ENCODE peak calls at places on chromosomes 13 and 19, in nine cellular contexts. One of them, this sample, is unnamed.

GRCh38 chr13:101473458-101473857 is 21.0 kb downstream of the ITGBL1 start:
- DNase-seq in AG04450: peak
- DNase-seq in right atrium auricular region: no peak
- DNase-seq in cardiac fibroblast: peak
- DNase-seq in adrenal gland: peak
- DNase-seq in fibroblast of the aortic adventitia: peak
- DNase-seq in BJ: no peak
- DNase-seq in lung: no peak
- DNase-seq in tibial artery: peak
- DNase-seq in this sample: no peak

GRCh38 chr13:74226791-74227475 is 92.7 kb upstream of the KLF12 start:
- DNase-seq in fibroblast of the aortic adventitia: peak
- DNase-seq in adrenal gland: no peak
- DNase-seq in right atrium auricular region: no peak
- DNase-seq in BJ: no peak
- DNase-seq in cardiac fibroblast: peak
- DNase-seq in tibial artery: no peak
- DNase-seq in AG04450: no peak
- DNase-seq in lung: no peak
- DNase-seq in this sample: no peak

GRCh38 chr13:48303331-48304131 is at the start of gene RB1:
- DNase-seq in cardiac fibroblast: peak
- DNase-seq in tibial artery: peak
- DNase-seq in lung: peak
- DNase-seq in AG04450: peak
- DNase-seq in fibroblast of the aortic adventitia: peak
- DNase-seq in right atrium auricular region: peak
- DNase-seq in adrenal gland: peak
- DNase-seq in BJ: peak
- DNase-seq in this sample: peak

GRCh38 chr13:27393101-27393500 is 31.3 kb upstream of the GTF3A start:
- DNase-seq in adrenal gland: no peak
- DNase-seq in right atrium auricular region: no peak
- DNase-seq in tibial artery: no peak
- DNase-seq in fibroblast of the aortic adventitia: no peak
- DNase-seq in AG04450: no peak
- DNase-seq in cardiac fibroblast: no peak
- DNase-seq in BJ: no peak
- DNase-seq in lung: no peak
- DNase-seq in this sample: no peak

GRCh38 chr19:15962319-15962718 is 13.5 kb downstream of the OR10H4 start:
- DNase-seq in cardiac fibroblast: no peak
- DNase-seq in BJ: no peak
- DNase-seq in tibial artery: no peak
- DNase-seq in adrenal gland: no peak
- DNase-seq in lung: no peak
- DNase-seq in right atrium auricular region: no peak
- DNase-seq in fibroblast of the aortic adventitia: no peak
- DNase-seq in AG04450: no peak
- DNase-seq in this sample: no peak

GRCh38 chr19:18439025-18439909 is 1.3 kb upstream of the ISYNA1 start:
- DNase-seq in adrenal gland: peak
- DNase-seq in right atrium auricular region: no peak
- DNase-seq in BJ: no peak
- DNase-seq in AG04450: no peak
- DNase-seq in cardiac fibroblast: peak
- DNase-seq in fibroblast of the aortic adventitia: peak
- DNase-seq in tibial artery: no peak
- DNase-seq in lung: no peak
- DNase-seq in this sample: no peak

GRCh38 chr19:43525836-43526771 is 897 bp downstream of the ETHE1 start:
- DNase-seq in lung: no peak
- DNase-seq in AG04450: no peak
- DNase-seq in right atrium auricular region: no peak
- DNase-seq in cardiac fibroblast: no peak
- DNase-seq in tibial artery: peak
- DNase-seq in fibroblast of the aortic adventitia: peak
- DNase-seq in adrenal gland: peak
- DNase-seq in BJ: no peak
- DNase-seq in this sample: no peak

GRCh38 chr13:108963846-108964600 is 334.6 kb downstream of the MYO16 start:
- DNase-seq in fibroblast of the aortic adventitia: peak
- DNase-seq in lung: no peak
- DNase-seq in adrenal gland: no peak
- DNase-seq in right atrium auricular region: no peak
- DNase-seq in cardiac fibroblast: peak
- DNase-seq in BJ: no peak
- DNase-seq in AG04450: peak
- DNase-seq in tibial artery: no peak
- DNase-seq in this sample: no peak

DNA sequence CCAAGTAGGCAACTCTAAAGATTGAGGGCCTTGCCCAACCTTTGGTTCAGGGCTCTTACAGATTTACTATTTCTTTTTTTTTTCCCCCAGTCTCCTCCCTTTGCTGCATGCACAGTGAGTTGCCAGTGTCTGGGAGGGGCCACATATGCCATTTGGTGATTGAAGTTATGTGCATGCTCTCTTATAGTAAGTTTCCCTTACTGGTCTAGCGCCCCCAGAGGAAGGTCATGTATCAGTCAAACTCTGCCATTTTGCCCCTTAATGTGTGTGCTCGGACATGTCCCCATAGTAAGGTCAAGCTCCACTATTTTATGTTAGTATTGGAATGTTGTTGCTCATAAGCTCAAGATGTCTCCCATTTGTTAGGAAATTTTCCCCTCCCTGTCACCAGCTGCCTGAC is 1138.0 kb upstream of the SLC10A2 start:
- DNase-seq in AG04450: no peak
- DNase-seq in BJ: no peak
- DNase-seq in fibroblast of the aortic adventitia: no peak
- DNase-seq in cardiac fibroblast: no peak
- DNase-seq in right atrium auricular region: no peak
- DNase-seq in tibial artery: no peak
- DNase-seq in adrenal gland: no peak
- DNase-seq in lung: no peak
- DNase-seq in this sample: no peak
- TF ChIP-seq CTCF in AG04450: no peak
- TF ChIP-seq CTCF in BJ: no peak
- TF ChIP-seq CTCF in fibroblast of the aortic adventitia: no peak
- TF ChIP-seq CTCF in cardiac fibroblast: no peak
- TF ChIP-seq CTCF in right atrium auricular region: no peak
- TF ChIP-seq CTCF in tibial artery: no peak
- TF ChIP-seq CTCF in adrenal gland: no peak
- TF ChIP-seq CTCF in lung: no peak
- TF ChIP-seq CTCF in this sample: peak

GRCh38 chr19:35870798-35871197 is 2.4 kb downstream of the APLP1 start:
- DNase-seq in lung: no peak
- DNase-seq in AG04450: no peak
- DNase-seq in adrenal gland: no peak
- DNase-seq in right atrium auricular region: no peak
- DNase-seq in tibial artery: no peak
- DNase-seq in BJ: no peak
- DNase-seq in cardiac fibroblast: no peak
- DNase-seq in fibroblast of the aortic adventitia: no peak
- DNase-seq in this sample: no peak

GRCh38 chr19:35871611-35872010 is 3.2 kb downstream of the APLP1 start:
- DNase-seq in lung: no peak
- DNase-seq in tibial artery: no peak
- DNase-seq in adrenal gland: no peak
- DNase-seq in cardiac fibroblast: no peak
- DNase-seq in fibroblast of the aortic adventitia: no peak
- DNase-seq in BJ: no peak
- DNase-seq in right atrium auricular region: no peak
- DNase-seq in AG04450: no peak
- DNase-seq in this sample: no peak

GRCh38 chr19:35868823-35869326 is 501 bp downstream of the APLP1 start:
- DNase-seq in AG04450: no peak
- DNase-seq in cardiac fibroblast: no peak
- DNase-seq in adrenal gland: no peak
- DNase-seq in fibroblast of the aortic adventitia: no peak
- DNase-seq in lung: no peak
- DNase-seq in tibial artery: no peak
- DNase-seq in right atrium auricular region: no peak
- DNase-seq in BJ: no peak
- DNase-seq in this sample: no peak

GRCh38 chr19:35869327-35870123 is 1.2 kb downstream of the APLP1 start:
- DNase-seq in right atrium auricular region: no peak
- DNase-seq in AG04450: no peak
- DNase-seq in fibroblast of the aortic adventitia: peak
- DNase-seq in BJ: no peak
- DNase-seq in cardiac fibroblast: peak
- DNase-seq in tibial artery: peak
- DNase-seq in lung: peak
- DNase-seq in adrenal gland: peak
- DNase-seq in this sample: peak

GRCh38 chr19:35868172-35868822 is at the start of gene APLP1:
- DNase-seq in lung: peak
- DNase-seq in AG04450: no peak
- DNase-seq in cardiac fibroblast: peak
- DNase-seq in right atrium auricular region: peak
- DNase-seq in BJ: no peak
- DNase-seq in fibroblast of the aortic adventitia: peak
- DNase-seq in tibial artery: peak
- DNase-seq in adrenal gland: peak
- DNase-seq in this sample: no peak
- H3K4me3 ChIP-seq in lung: peak
- H3K4me3 ChIP-seq in AG04450: peak
- H3K4me3 ChIP-seq in cardiac fibroblast: peak
- H3K4me3 ChIP-seq in right atrium auricular region: peak
- H3K4me3 ChIP-seq in BJ: peak
- H3K4me3 ChIP-seq in fibroblast of the aortic adventitia: peak
- H3K4me3 ChIP-seq in tibial artery: peak
- H3K4me3 ChIP-seq in adrenal gland: no peak
- H3K4me3 ChIP-seq in this sample: no peak

GRCh38 chr19:2949939-2950285 is 5.1 kb upstream of the ZNF77 start:
- DNase-seq in BJ: no peak
- DNase-seq in lung: peak
- DNase-seq in adrenal gland: peak
- DNase-seq in cardiac fibroblast: peak
- DNase-seq in AG04450: no peak
- DNase-seq in fibroblast of the aortic adventitia: peak
- DNase-seq in tibial artery: peak
- DNase-seq in right atrium auricular region: peak
- DNase-seq in this sample: no peak

GRCh38 chr19:2957160-2957559 is 12.4 kb upstream of the ZNF77 start:
- DNase-seq in adrenal gland: no peak
- DNase-seq in BJ: no peak
- DNase-seq in lung: no peak
- DNase-seq in AG04450: no peak
- DNase-seq in fibroblast of the aortic adventitia: no peak
- DNase-seq in cardiac fibroblast: no peak
- DNase-seq in tibial artery: no peak
- DNase-seq in right atrium auricular region: no peak
- DNase-seq in this sample: no peak

GRCh38 chr19:2950286-2951124 is 5.7 kb upstream of the ZNF77 start:
- DNase-seq in cardiac fibroblast: peak
- DNase-seq in fibroblast of the aortic adventitia: peak
- DNase-seq in AG04450: peak
- DNase-seq in adrenal gland: peak
- DNase-seq in right atrium auricular region: peak
- DNase-seq in tibial artery: peak
- DNase-seq in lung: peak
- DNase-seq in BJ: peak
- DNase-seq in this sample: peak

DNA sequence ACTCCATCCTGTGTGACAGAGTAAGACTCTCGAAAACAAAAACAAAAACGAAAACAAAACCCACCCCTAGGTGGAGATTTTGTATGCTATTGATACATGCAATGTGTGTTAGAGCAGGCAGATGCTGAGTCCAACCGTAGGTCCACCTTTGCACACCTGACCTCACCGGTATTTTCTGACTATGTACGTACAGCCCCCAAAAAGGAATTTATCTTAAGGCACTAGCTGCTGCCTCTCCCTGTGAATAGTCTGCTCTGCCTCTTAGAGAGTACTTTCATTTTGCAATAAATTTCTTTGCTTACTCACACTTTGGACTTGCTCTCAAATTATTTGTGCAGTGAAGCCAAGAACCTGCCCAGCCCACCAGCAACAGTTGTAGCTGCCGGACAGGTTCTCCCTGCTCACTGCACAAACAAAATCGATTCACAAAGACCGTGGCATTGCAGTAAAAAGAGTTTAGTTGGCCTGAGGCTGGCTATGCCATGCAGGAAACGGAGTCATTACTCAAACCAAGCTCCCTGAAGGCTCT is 8.2 kb upstream of the ZNF77 start:
- DNase-seq in right atrium auricular region: no peak
- DNase-seq in BJ: no peak
- DNase-seq in adrenal gland: no peak
- DNase-seq in fibroblast of the aortic adventitia: peak
- DNase-seq in lung: peak
- DNase-seq in AG04450: no peak
- DNase-seq in tibial artery: no peak
- DNase-seq in cardiac fibroblast: peak
- DNase-seq in this sample: peak
- TF ChIP-seq CTCF in right atrium auricular region: no peak
- TF ChIP-seq CTCF in BJ: peak
- TF ChIP-seq CTCF in adrenal gland: no peak
- TF ChIP-seq CTCF in fibroblast of the aortic adventitia: peak
- TF ChIP-seq CTCF in lung: no peak
- TF ChIP-seq CTCF in AG04450: no peak
- TF ChIP-seq CTCF in tibial artery: no peak
- TF ChIP-seq CTCF in cardiac fibroblast: no peak
- TF ChIP-seq CTCF in this sample: peak

GRCh38 chr13:30739646-30740642 is 4.6 kb downstream of the ALOX5AP start:
- DNase-seq in adrenal gland: no peak
- DNase-seq in lung: no peak
- DNase-seq in cardiac fibroblast: peak
- DNase-seq in BJ: no peak
- DNase-seq in AG04450: peak
- DNase-seq in tibial artery: no peak
- DNase-seq in fibroblast of the aortic adventitia: peak
- DNase-seq in right atrium auricular region: no peak
- DNase-seq in this sample: peak

GRCh38 chr13:30738526-30738925 is 3.2 kb downstream of the ALOX5AP start:
- DNase-seq in adrenal gland: no peak
- DNase-seq in cardiac fibroblast: no peak
- DNase-seq in BJ: no peak
- DNase-seq in tibial artery: no peak
- DNase-seq in lung: no peak
- DNase-seq in right atrium auricular region: no peak
- DNase-seq in fibroblast of the aortic adventitia: no peak
- DNase-seq in AG04450: no peak
- DNase-seq in this sample: no peak

GRCh38 chr13:30736921-30737320 is 1.6 kb downstream of the ALOX5AP start:
- DNase-seq in AG04450: no peak
- DNase-seq in BJ: no peak
- DNase-seq in fibroblast of the aortic adventitia: no peak
- DNase-seq in adrenal gland: no peak
- DNase-seq in lung: no peak
- DNase-seq in right atrium auricular region: no peak
- DNase-seq in cardiac fibroblast: no peak
- DNase-seq in tibial artery: no peak
- DNase-seq in this sample: no peak

GRCh38 chr13:30737511-30738342 is 2.4 kb downstream of the ALOX5AP start:
- DNase-seq in adrenal gland: no peak
- DNase-seq in lung: no peak
- DNase-seq in BJ: no peak
- DNase-seq in cardiac fibroblast: no peak
- DNase-seq in AG04450: no peak
- DNase-seq in tibial artery: no peak
- DNase-seq in right atrium auricular region: no peak
- DNase-seq in fibroblast of the aortic adventitia: no peak
- DNase-seq in this sample: no peak

DNA sequence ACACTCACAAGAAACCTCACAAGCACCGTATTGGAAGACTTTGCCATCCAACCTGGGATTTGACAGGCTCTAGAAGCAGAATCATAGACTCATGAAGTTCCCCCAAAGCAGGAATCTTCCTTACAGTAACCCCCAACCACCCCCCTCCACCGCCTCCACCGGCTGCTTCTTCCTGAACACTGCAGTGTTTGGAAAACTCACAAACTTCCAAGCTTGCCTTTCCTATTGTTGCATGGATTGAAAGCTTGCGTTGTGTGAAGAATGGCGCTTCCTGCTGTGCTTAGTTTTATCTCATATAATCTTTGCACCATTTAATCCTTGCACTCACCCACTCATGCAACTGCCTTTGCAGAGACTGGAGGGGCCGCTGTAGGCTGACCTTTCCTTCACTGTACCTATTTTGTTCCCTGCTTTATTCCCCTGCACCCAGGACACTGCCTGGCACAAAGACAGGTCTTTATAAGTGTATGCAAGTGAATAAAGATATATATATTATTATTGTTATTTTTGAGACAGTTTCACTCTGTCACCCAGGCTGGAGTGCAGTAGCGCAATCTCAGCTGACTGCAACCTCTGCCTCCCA is 3.7 kb downstream of the ALOX5AP start:
- DNase-seq in tibial artery: no peak
- DNase-seq in BJ: no peak
- DNase-seq in right atrium auricular region: no peak
- DNase-seq in lung: no peak
- DNase-seq in cardiac fibroblast: no peak
- DNase-seq in fibroblast of the aortic adventitia: no peak
- DNase-seq in adrenal gland: no peak
- DNase-seq in AG04450: no peak
- DNase-seq in this sample: no peak
- H3K4me3 ChIP-seq in tibial artery: no peak
- H3K4me3 ChIP-seq in BJ: no peak
- H3K4me3 ChIP-seq in right atrium auricular region: no peak
- H3K4me3 ChIP-seq in lung: no peak
- H3K4me3 ChIP-seq in cardiac fibroblast: no peak
- H3K4me3 ChIP-seq in fibroblast of the aortic adventitia: no peak
- H3K4me3 ChIP-seq in adrenal gland: no peak
- H3K4me3 ChIP-seq in AG04450: no peak
- H3K4me3 ChIP-seq in this sample: no peak

This sample was measured in GM12864.